ENCODE peak calls at places on chromosomes 7 and 10, in five cellular contexts. M is thyroid gland, N is uterus, J is stomach, C is ovary. A is an unnamed sample.

GRCh38 chr10:133009218-133009954 is 67.0 kb upstream of the CFAP46 start:
- DNase-seq in C (no peak), J (peak; percentile 76), N (no peak), M (peak; percentile 80), A (no peak)

GRCh38 chr7:159119851-159120539 is 24.7 kb downstream of the VIPR2 start:
- DNase-seq in N (peak; percentile 9), J (no peak), M (no peak), C (no peak), A (peak; percentile 51)

GRCh38 chr10:3099291-3100092 is 32.1 kb downstream of the PFKP start:
- DNase-seq in M (no peak), C (no peak), J (no peak), N (no peak), A (peak; percentile 24)

GRCh38 chr7:119842786-119843185 is 430.2 kb upstream of the KCND2 start:
- DNase-seq in M (no peak), C (no peak), J (no peak), N (no peak), A (no peak)

GRCh38 chr7:151663382-151664100 is 143.8 kb upstream of the RHEB start:
- DNase-seq in N (no peak), J (no peak), M (no peak), C (no peak), A (no peak)

GRCh38 chr7:111137296-111138195 is 46.6 kb downstream of the LRRN3 start:
- DNase-seq in J (no peak), C (no peak), M (no peak), N (no peak), A (peak; percentile 21)

GRCh38 chr10:18418579-18419210 is 232.7 kb downstream of the NSUN6 start:
- DNase-seq in N (no peak), M (no peak), J (no peak), C (no peak), A (no peak)

GRCh38 chr7:150447966-150448788 is 2.3 kb upstream of the GIMAP8 start:
- DNase-seq in C (no peak), M (no peak), J (no peak), N (no peak), A (no peak)

GRCh38 chr10:3955954-3956617 is 171.1 kb upstream of the KLF6 start:
- DNase-seq in N (no peak), C (no peak), J (no peak), M (peak; percentile 19), A (no peak)

DNA sequence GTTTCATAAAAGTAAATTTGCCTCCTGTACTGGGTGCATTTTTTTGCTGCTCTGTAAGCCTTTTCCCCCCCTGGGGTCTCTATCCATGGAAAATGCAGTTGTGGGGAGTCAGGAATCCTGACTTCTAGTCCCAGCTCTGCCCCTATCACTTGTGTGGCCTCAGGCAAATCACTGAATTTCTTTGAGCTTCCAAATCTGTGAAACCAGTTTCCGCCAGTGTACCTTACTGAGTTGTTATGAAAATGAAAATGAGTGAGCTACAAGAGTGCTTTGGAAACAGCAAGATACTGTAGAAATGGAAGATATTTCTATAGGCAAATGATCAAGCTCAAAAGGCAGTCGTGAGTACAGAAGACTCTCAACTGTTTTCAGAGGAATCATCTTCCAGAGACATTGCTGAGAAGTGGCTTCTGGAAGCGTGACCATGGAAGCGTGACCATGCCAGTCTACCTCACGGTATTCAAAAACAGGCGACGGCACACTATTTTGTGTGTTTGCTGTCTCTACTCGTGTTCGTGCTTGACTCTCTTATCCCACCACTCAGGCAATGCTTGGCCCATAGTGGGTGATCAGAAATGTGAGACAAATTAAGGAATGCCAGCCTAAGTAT is 107.4 kb downstream of the ATXN7L1 start:
- DNase-seq in J (no peak), M (no peak), C (no peak), N (no peak), A (no peak)
- H3K27ac ChIP-seq in J (no peak overlapping the region), M (no peak overlapping the region), C (no peak overlapping the region), N (no peak overlapping the region), A (no peak overlapping the region)

DNA sequence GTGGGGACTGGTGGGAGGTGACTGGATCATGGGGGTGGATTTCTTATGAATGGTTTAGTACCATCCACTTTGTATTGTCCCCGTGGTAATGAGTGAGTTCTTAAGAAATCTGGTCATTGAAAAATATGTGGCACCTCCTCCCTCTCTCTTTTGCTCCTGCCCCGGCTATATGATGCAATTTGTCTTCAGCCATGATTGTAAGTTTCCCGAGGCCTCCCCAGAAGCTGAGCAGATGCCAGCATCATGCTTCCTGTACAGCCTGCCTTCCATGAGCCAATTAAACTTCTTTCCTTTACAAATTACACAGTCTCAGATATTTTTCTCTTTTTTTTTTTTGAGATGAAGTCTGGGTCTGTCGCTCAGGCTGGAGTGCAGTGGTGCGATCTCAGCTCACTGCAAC is 2.6 kb upstream of the KDM7A start:
- DNase-seq in C (no peak), M (no peak), J (no peak), N (no peak), A (no peak)
- H3K4me3 ChIP-seq in C (no peak overlapping the region), M (no peak overlapping the region), J (no peak overlapping the region), N (no peak overlapping the region), A (no peak overlapping the region)

GRCh38 chr10:102246261-102246660 is 929 bp downstream of the GBF1 start:
- DNase-seq in M (no peak), C (no peak), J (no peak), N (no peak), A (no peak)
- H3K27ac ChIP-seq in M (no peak overlapping the region), C (no peak overlapping the region), J (no peak overlapping the region), N (peak overlapping the region; percentile 87), A (no peak overlapping the region)

DNA sequence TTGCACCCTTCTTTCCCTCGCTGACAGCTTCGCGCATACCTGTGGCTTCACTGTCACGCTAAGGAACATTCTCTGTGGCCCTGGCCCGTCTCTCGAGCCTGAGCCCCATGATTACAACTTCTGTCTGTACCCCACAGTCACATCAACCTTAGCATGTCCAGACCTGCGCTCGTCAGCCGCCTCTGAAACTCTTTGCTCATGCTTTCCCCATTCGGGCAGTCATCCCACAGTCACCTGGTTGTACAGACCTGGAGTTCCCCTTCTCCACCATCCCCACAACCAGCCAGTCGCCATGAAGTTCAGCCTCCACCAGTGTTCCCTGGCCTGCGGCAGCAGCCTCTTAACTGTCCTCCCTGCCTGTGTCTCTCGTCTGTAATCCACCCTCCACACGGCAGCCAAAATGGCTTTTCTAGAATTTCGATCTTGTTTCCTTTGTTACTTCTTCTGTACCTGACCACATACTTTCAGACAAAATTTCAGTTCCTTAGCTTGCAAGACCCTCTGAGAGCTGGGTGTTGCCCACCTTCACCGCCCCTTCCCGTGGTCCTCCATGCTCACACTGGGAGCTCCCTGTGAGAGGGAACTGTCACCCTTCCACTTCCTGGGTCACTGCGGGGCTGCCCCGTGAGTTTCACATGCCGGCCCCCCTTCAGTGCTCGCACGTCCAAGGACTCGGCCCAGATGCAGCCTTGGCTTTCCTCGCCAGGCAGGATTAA is 229.2 kb downstream of the CELF2 start:
- DNase-seq in J (no peak), C (no peak), N (no peak), M (no peak), A (no peak)
- H3K4me3 ChIP-seq in J (no peak overlapping the region), C (no peak overlapping the region), N (no peak overlapping the region), M (no peak overlapping the region), A (no peak overlapping the region)

DNA sequence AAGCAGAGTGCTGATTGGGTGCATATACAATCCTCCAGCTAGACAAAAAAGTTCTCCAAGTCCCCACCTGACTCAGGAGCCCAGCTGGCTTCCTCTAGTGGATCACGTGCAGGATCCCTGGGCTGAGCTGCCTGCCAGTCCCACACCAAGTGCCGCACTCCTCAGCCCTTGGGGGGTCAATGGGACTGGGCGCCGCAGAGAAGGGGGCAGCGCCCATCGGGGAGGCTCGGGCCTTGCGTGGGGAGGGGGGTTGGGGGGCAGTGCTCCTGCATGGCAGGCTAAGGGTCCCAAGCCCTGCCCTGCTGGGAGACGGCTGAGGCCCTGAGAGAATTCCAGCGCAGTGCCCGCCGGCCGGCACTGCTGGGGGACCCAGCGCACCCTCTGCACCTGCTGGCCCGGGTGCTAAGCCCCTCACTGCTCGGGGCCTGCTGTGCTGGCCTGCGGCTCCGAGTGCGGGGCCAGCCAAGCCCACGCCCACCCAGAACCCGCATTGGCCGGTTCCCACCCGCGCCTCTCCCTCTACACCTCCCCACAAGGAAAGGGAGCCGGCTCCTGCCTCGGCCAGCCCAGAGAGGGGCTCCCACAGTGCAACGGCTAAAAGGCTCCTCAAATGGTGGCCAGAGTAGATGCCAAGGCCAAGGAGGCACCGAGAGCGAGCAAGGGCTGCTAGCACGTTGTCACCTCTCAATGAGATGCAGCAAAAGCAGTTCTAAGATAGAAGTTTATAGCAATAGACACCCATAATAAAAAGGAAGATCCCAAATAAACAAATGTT is 274.3 kb upstream of the LRRTM3 start:
- DNase-seq in C (no peak), N (no peak), J (no peak), M (no peak), A (no peak)
- H3K27ac ChIP-seq in C (no peak overlapping the region), N (no peak overlapping the region), J (no peak overlapping the region), M (no peak overlapping the region), A (no peak overlapping the region)

DNA sequence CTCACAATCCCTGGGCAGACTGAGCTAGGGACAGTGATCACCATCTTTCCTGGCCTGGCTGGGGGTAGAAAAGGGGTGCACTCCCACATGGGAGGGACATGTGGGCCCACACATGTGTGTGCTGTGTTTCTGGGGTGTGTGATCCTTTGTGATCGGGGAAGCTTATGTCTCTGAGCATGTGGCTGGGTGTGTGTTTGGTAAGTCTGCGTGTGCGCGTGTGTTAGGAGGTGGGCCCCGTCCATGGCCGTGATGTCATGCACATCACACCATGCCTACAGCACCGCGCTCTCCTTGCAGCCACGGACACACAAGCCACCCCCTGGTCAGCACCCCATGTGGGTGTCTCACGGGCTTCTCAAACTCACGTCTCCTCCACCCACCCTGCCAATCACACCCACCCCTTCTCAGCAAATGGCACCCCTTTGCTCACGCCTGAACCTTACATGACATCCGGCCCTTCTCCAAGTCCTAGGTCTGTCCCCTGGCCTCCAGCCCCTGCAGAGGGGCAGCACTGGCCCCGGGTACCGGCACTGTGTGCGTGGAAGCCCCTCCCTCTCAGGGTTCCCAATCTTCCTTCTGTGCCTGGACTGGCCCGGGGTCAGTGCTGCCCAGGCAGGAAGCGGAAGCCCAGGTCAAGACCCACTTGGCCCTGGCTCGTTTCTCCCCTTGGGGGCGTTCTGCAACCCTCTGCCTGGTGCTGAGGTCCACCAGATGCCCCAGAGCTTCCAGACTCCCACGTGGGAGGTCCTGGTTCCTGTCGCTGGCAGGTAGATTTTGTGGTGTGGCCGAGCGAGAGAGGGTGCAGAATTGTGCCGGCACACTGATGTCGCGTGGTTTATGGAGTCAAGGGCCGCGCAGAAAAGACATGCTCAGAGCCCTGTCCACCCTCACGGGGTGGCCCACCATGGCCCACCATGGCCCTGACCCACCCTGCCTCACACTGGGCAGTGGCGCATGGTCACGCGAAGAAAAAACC is 12.6 kb downstream of the SLC29A4 start:
- DNase-seq in C (no peak), N (no peak), J (no peak), M (no peak), A (no peak)
- H3K4me3 ChIP-seq in C (no peak overlapping the region), N (no peak overlapping the region), J (no peak overlapping the region), M (no peak overlapping the region), A (no peak overlapping the region)

A was measured in aorta.